ENCODE peak calls at places on chromosomes 4 and X, in ten cellular contexts. A is fibroblast of lung, P is HepG2, X is IMR-90, R is right atrium auricular region, H is fibroblast of pulmonary artery, N is AG04449, S is cardiac fibroblast, G is HCT116, B is tibial nerve. U is an unnamed sample.

GRCh38 chr4:21386166-21386780 is 562.3 kb downstream of the KCNIP4 start:
- DNase-seq in A (no peak), P (no peak), X (no peak), R (no peak), H (no peak), N (no peak), S (no peak), G (no peak), B (no peak), U (no peak)

GRCh38 chrX:48937065-48937907 is 18.5 kb upstream of the PIM2 start:
- DNase-seq in A (no peak), P (no peak), X (no peak), R (no peak), H (peak), N (no peak), S (peak), G (no peak), B (no peak), U (no peak)

GRCh38 chr4:159384619-159385018 is 281.7 kb downstream of the RAPGEF2 start:
- DNase-seq in A (peak), P (no peak), X (no peak), R (no peak), H (no peak), N (no peak), S (peak), G (no peak), B (no peak), U (no peak)

GRCh38 chr4:113846433-113846832 is 84.9 kb upstream of the CAMK2D start:
- DNase-seq in A (no peak), P (no peak), X (no peak), R (no peak), H (no peak), N (no peak), S (no peak), G (no peak), B (no peak), U (no peak)

GRCh38 chrX:103356023-103356798 is at the start of gene TCEAL9:
- DNase-seq in A (peak), P (peak), X (peak), R (peak), H (peak), N (no peak), S (peak), G (peak), B (peak), U (peak)

GRCh38 chrX:85544609-85545008 is 165.1 kb upstream of the POF1B start:
- DNase-seq in A (peak), P (no peak), X (no peak), R (no peak), H (peak), N (no peak), S (peak), G (no peak), B (no peak), U (no peak)

GRCh38 chrX:153537526-153538295 is 20.3 kb downstream of the ATP2B3 start:
- DNase-seq in A (no peak), P (no peak), X (no peak), R (no peak), H (no peak), N (no peak), S (no peak), G (no peak), B (no peak), U (no peak)

GRCh38 chrX:149871940-149872339 is 9.0 kb upstream of the MAGEA8 start:
- DNase-seq in A (no peak), P (peak), X (no peak), R (no peak), H (peak), N (no peak), S (peak), G (peak), B (no peak), U (no peak)

GRCh38 chr4:122668241-122668640 is 47.4 kb upstream of the IL21 start:
- DNase-seq in A (peak), P (no peak), X (peak), R (no peak), H (no peak), N (peak), S (peak), G (no peak), B (no peak), U (peak)

GRCh38 chr4:34953145-34953799 is 1291.0 kb downstream of the ARAP2 start:
- DNase-seq in A (no peak), P (peak), X (no peak), R (no peak), H (no peak), N (no peak), S (no peak), G (peak), B (no peak), U (no peak)
- TF ChIP-seq CTCF in A (no peak), P (peak), X (no peak), R (no peak), H (no peak), N (no peak), S (no peak), G (peak), B (no peak), U (no peak)

DNA sequence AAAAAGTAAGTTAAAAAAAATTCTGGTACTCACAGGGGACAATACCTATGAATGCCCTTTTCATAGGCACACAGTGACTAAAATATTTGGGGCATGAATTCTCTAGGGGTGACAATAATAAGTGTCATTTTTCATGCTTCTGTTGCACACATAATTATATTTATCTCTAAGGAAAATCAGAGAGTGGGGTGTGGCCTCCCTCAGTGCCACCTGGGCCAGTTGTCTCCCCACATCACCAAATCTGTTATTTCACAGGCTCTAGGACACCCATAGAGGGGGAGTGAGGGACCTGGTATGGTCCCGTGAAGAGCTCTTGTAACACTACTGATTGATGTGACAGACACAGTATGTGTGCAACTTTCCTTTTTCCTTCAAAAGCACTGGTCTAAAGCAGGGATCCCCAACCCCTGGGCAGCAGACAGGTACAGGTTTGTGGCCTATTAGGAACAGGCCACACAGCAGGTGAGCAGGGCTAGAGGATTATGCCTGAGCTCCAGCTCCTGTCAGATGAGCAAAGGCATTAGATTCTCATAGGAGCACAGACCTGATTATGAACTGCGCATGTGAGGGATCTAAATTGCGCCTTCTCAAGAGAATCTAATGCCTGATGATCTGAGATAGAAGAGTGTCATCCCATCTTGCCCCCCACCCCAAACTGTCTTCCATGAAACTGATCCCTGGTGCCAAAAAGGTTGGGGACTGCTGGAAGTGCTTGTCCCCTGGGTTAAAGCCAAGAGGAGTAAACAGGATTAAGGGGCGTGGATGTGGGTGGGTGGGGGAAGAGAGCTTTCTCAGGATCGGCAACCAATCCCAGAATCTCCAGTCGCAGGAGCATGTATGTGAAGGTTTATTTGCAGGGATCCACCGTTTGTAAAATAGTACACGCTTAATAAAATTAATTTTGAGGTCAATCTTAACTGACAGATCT is 850 bp downstream of the SLC9B1 start:
- DNase-seq in A (peak), P (peak), X (no peak), R (no peak), H (no peak), N (no peak), S (peak), G (peak), B (no peak), U (no peak)
- H3K4me3 ChIP-seq in A (peak), P (peak), X (peak), R (peak), H (peak), N (peak), S (peak), G (peak), B (peak), U (peak)

GRCh38 chr4:88940506-88940905 is 116.5 kb downstream of the FAM13A start:
- DNase-seq in A (no peak), P (no peak), X (no peak), R (no peak), H (no peak), N (no peak), S (no peak), G (no peak), B (no peak), U (no peak)

GRCh38 chr4:88938138-88938537 is 118.8 kb downstream of the FAM13A start:
- DNase-seq in A (peak), P (no peak), X (peak), R (no peak), H (peak), N (peak), S (peak), G (no peak), B (no peak), U (peak)

GRCh38 chr4:88937081-88937480 is 119.9 kb downstream of the FAM13A start:
- DNase-seq in A (no peak), P (no peak), X (peak), R (no peak), H (peak), N (peak), S (peak), G (no peak), B (no peak), U (no peak)

GRCh38 chr4:88939697-88940096 is 117.3 kb downstream of the FAM13A start:
- DNase-seq in A (peak), P (no peak), X (peak), R (no peak), H (peak), N (peak), S (peak), G (no peak), B (no peak), U (no peak)
- TF ChIP-seq CTCF in A (no peak), P (no peak), X (no peak), R (no peak), H (no peak), N (no peak), S (no peak), G (no peak), B (no peak), U (no peak)

GRCh38 chr4:189021831-189022230 is 882.6 kb downstream of the TRIML1 start:
- DNase-seq in A (peak), P (no peak), X (peak), R (no peak), H (peak), N (no peak), S (peak), G (no peak), B (no peak), U (no peak)
- H3K4me3 ChIP-seq in A (no peak), P (no peak), X (no peak), R (no peak), H (no peak), N (no peak), S (no peak), G (no peak), B (no peak), U (no peak)

DNA sequence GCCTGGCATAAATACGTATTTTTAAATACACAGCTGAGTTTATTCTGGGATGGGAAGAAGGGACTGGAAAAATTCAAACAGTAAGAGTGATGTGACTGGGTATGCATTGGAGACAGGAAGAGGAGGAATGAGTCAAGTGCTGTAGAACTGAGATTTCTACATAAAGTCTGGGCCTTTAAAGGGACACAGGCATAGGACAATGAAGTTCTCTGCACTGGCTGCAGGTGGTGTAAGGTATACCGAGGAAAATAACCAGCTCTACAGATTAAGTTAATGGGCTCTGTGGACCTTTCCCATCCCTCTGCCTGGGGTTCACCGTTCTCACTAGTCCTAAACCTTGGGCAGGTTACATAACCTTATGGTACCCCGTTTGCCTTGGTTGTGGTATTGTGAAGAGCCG is 68.7 kb downstream of the DHX15 start:
- DNase-seq in A (no peak), P (no peak), X (no peak), R (no peak), H (peak), N (no peak), S (no peak), G (no peak), B (no peak), U (no peak)
- TF ChIP-seq CTCF in A (no peak), P (no peak), X (no peak), R (no peak), H (no peak), N (no peak), S (no peak), G (no peak), B (no peak), U (no peak)

DNA sequence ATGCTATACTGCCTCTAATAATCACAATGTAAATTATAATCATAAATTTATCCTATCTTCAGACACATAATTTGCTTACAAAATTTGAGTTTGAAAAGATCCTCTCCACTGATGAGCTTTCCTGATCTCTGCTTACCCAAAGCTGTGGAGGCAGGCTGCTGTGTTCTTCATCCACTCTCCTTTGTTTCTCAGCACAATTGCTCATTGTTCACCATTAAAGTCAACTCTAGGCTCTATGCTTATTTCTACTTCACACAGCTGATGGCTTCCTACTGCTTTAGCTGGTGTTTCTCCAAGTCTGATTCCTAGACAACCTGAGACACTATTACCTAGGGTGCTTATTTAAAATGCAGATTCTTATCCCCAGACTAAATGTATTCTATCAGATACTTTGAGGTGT is 319.7 kb downstream of the PCDH18 start:
- DNase-seq in A (no peak), P (no peak), X (no peak), R (no peak), H (no peak), N (no peak), S (no peak), G (no peak), B (no peak), U (no peak)
- H3K4me3 ChIP-seq in A (no peak), P (no peak), X (no peak), R (no peak), H (no peak), N (no peak), S (no peak), G (no peak), B (no peak), U (no peak)